ENCODE peak calls at places on chromosomes 16 and 17, in four cellular contexts. I is neuronal stem cell, Q is DND-41, D is PC-3. N is an unnamed sample. For H3K4me1, the result is how much of the 10 kb centered on the place peaks cover.

GRCh38 chr17:79942011-79942405 is 93.7 kb downstream of the TBC1D16 start:
- DNase-seq in I (no peak), Q (no peak), D (no peak), N (no peak)

GRCh38 chr17:77409282-77410161 is 268.8 kb downstream of the SEC14L1 start:
- DNase-seq in I (no peak), Q (peak), D (no peak), N (peak)

GRCh38 chr16:75206749-75207451 is at the start of gene CTRB2:
- DNase-seq in I (no peak), Q (no peak), D (no peak), N (no peak)

GRCh38 chr17:13558588-13558987 is 43.1 kb downstream of the HS3ST3A1 start:
- DNase-seq in I (no peak), Q (no peak), D (no peak), N (no peak)

GRCh38 chr16:57578521-57579360 is 36.3 kb downstream of the ADGRG5 start:
- DNase-seq in I (no peak), Q (peak), D (no peak), N (no peak)

GRCh38 chr17:34578016-34578415 is 1.4 kb upstream of the TMEM132E start:
- DNase-seq in I (no peak), Q (no peak), D (no peak), N (no peak)

GRCh38 chr16:4370570-4371480 is 823 bp upstream of the VASN start:
- DNase-seq in I (no peak), Q (no peak), D (no peak), N (peak)

GRCh38 chr16:3650631-3651265 is 3.7 kb upstream of the DNASE1 start:
- DNase-seq in I (no peak), Q (no peak), D (no peak), N (peak)

GRCh38 chr16:14354561-14355351 is 275.3 kb downstream of the PARN start:
- DNase-seq in I (no peak), Q (no peak), D (no peak), N (no peak)

GRCh38 chr16:20291807-20292206 is 35.5 kb downstream of the GP2 start:
- DNase-seq in I (no peak), Q (no peak), D (no peak), N (no peak)

GRCh38 chr17:43338886-43339516 is 59.8 kb upstream of the ARL4D start:
- DNase-seq in I (no peak), Q (peak), D (peak), N (no peak)

GRCh38 chr17:67488161-67488560 is 111.1 kb downstream of the PITPNC1 start:
- DNase-seq in I (no peak), Q (no peak), D (no peak), N (no peak)

GRCh38 chr17:75059369-75060345 is 12.6 kb downstream of the KCTD2 start:
- DNase-seq in I (no peak), Q (no peak), D (peak), N (no peak)

GRCh38 chr16:89364603-89365002 is 125.8 kb downstream of the ANKRD11 start:
- DNase-seq in I (no peak), Q (no peak), D (no peak), N (no peak)

GRCh38 chr17:28482551-28483199 is 9.2 kb downstream of the SLC13A2 start:
- DNase-seq in I (no peak), Q (no peak), D (no peak), N (no peak)

GRCh38 chr16:58377932-58378331 is 14.3 kb upstream of the GINS3 start:
- DNase-seq in I (no peak), Q (no peak), D (no peak), N (no peak)

GRCh38 chr16:86112178-86112577 is 213.2 kb downstream of the IRF8 start:
- DNase-seq in I (no peak), Q (no peak), D (no peak), N (no peak)

GRCh38 chr17:48262982-48263586 is 155.5 kb downstream of the SNX11 start:
- DNase-seq in I (no peak), Q (no peak), D (peak), N (no peak)

GRCh38 chr16:4372578-4373355 is 1.1 kb downstream of the VASN start:
- DNase-seq in I (no peak), Q (no peak), D (peak), N (peak)

GRCh38 chr17:15955793-15956541 is 11.0 kb downstream of the ADORA2B start:
- DNase-seq in I (no peak), Q (no peak), D (no peak), N (no peak)

GRCh38 chr16:68469728-68470460 is 21.6 kb upstream of the SMPD3 start:
- DNase-seq in I (no peak), Q (no peak), D (no peak), N (no peak)

GRCh38 chr17:78237403-78238012 is 6.1 kb downstream of the TMEM235 start:
- DNase-seq in I (no peak), Q (no peak), D (no peak), N (no peak)

GRCh38 chr16:69397821-69398521 is 12.2 kb upstream of the TERF2 start:
- DNase-seq in I (no peak), Q (no peak), D (peak), N (no peak)

GRCh38 chr17:48110722-48111121 is 3.2 kb downstream of the SNX11 start:
- DNase-seq in I (no peak), Q (no peak), D (no peak), N (no peak)

GRCh38 chr16:10572611-10573010 is 7.8 kb downstream of the EMP2 start:
- DNase-seq in I (no peak), Q (no peak), D (no peak), N (no peak)

GRCh38 chr16:10575506-10576130 is 4.8 kb downstream of the EMP2 start:
- DNase-seq in I (no peak), Q (no peak), D (no peak), N (no peak)

GRCh38 chr16:10566613-10567012 is 13.8 kb downstream of the EMP2 start:
- DNase-seq in I (no peak), Q (no peak), D (no peak), N (no peak)

GRCh38 chr16:10569629-10570028 is 10.8 kb downstream of the EMP2 start:
- DNase-seq in I (no peak), Q (no peak), D (no peak), N (no peak)

DNA sequence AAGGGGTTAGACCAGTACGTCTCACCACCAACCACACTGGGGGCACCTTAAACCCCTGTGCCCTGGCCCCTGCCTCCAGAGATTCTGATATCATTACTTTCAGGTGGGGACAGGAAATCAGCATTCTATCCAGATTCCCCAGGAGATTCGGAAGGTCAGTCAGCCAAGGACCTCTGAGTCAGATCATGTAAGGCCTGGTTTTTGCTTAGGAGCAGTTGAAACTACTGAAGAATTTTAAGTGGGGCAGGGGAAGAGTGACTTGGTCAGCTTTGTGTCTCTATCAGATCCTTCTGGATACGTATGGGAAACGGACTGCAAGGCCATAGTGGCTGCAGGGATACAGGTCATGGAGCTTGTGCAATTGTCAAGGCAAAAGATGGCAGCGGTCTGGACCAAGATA is 9.0 kb downstream of the EMP2 start:
- DNase-seq in I (no peak), Q (no peak), D (no peak), N (no peak)
- H3K27ac ChIP-seq in I (no peak), Q (no peak), D (no peak), N (peak)

DNA sequence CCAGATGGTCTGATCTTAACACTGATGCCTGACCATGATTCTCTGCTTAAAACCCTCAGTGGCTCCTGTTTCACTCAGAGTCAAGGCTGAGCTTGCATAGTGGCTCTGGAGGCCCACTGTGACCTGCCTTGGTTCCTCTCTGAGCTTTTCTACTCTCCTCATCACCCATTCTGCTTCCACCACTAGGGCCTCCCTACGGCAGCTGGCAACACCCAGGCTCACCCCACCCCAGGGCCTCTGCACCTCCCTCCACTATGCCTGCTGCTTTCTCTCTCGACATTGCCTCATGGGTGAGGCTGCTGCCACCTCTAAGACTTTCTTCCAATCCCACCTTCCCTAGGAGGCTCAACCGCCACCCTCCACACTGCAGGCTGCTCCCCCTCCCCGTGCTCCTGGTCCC is 127.6 kb downstream of the IRX3 start:
- DNase-seq in I (no peak), Q (no peak), D (no peak), N (no peak)
- H3K4me1 ChIP-seq in I (under half), Q (under half), D (under half), N (under half)

GRCh38 chr17:50977487-50978159 is 111.5 kb upstream of the TOB1 start:
- DNase-seq in I (no peak), Q (no peak), D (no peak), N (no peak)
- H3K27ac ChIP-seq in I (no peak), Q (no peak), D (no peak), N (peak)

GRCh38 chr16:31458835-31459721 is at the start of gene ARMC5:
- DNase-seq in I (peak), Q (peak), D (peak), N (peak)
- H3K4me1 ChIP-seq in I (under half), Q (under half), D (under half), N (under half)

DNA sequence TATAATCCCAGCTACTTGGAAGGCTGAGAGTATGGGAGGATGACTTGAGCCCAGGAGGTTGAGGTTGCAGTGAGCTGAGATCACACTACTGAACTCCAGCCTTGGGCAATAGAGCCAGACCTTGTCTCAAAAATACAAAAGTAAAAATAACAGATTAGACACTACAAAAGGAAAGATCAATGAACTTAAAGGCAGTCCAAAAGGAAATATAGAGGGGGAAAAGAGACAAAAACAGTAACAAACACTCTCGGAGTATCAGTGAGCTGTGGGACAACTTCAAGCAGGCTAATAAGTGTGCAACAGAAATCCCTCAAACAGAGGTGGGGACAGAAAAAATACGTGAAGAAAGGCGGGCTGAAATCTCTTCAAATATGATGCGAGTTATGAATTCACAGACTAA is 58.8 kb downstream of the CPPED1 start:
- DNase-seq in I (no peak), Q (no peak), D (no peak), N (no peak)
- H3K27ac ChIP-seq in I (no peak), Q (no peak), D (no peak), N (no peak)

N was measured in ascending aorta.